ENCODE peak calls at places on chromosomes 1 and 21, in nine cellular contexts. X is Calu3; D is CD4-positive, alpha-beta T cell; T is DND-41; P is nephron progenitor cell; B is astrocyte of the spinal cord; I is BJ; H is epithelial cell of esophagus; G is Peyer's patch. C is an unnamed sample.

GRCh38 chr1:190168893-190169292 is 308.8 kb downstream of the BRINP3 start:
- DNase-seq in X (no peak), D (no peak), T (no peak), P (no peak), B (no peak), I (no peak), H (peak; percentile 16), G (no peak), C (no peak)

GRCh38 chr1:201491896-201492511 is 14.9 kb downstream of the CSRP1 start:
- DNase-seq in X (no peak), D (no peak), T (no peak), P (no peak), B (no peak), I (no peak), H (no peak), G (no peak), C (no peak)

GRCh38 chr21:41660748-41661147 is 106.1 kb downstream of the RIPK4 start:
- DNase-seq in X (no peak), D (no peak), T (no peak), P (no peak), B (no peak), I (no peak), H (no peak), G (no peak), C (no peak)

GRCh38 chr1:174659823-174660222 is 212.1 kb downstream of the GPR52 start:
- DNase-seq in X (peak; percentile 65), D (no peak), T (no peak), P (no peak), B (peak; percentile 75), I (no peak), H (peak; percentile 96), G (no peak), C (no peak)

GRCh38 chr1:54129858-54130257 is 22.9 kb downstream of the CDCP2 start:
- DNase-seq in X (no peak), D (no peak), T (no peak), P (no peak), B (no peak), I (no peak), H (no peak), G (no peak), C (no peak)

GRCh38 chr1:112840631-112841624 is 115.1 kb downstream of the SLC16A1 start:
- DNase-seq in X (no peak), D (no peak), T (peak; percentile 75), P (no peak), B (no peak), I (no peak), H (no peak), G (no peak), C (no peak)

GRCh38 chr1:178645826-178646200 is 79.2 kb upstream of the RALGPS2 start:
- DNase-seq in X (no peak), D (no peak), T (no peak), P (no peak), B (peak; percentile 76), I (peak; percentile 70), H (no peak), G (no peak), C (no peak)

GRCh38 chr1:246218686-246219085 is 288.4 kb downstream of the SMYD3 start:
- DNase-seq in X (no peak), D (no peak), T (no peak), P (no peak), B (no peak), I (no peak), H (no peak), G (no peak), C (no peak)

GRCh38 chr21:33268736-33269441 is 2.7 kb downstream of the IL10RB start:
- DNase-seq in X (peak; percentile 93), D (peak; percentile 23), T (no peak), P (no peak), B (no peak), I (no peak), H (peak; percentile 90), G (peak; percentile 74), C (no peak)

GRCh38 chr1:196685506-196685905 is 33.7 kb downstream of the CFH start:
- DNase-seq in X (no peak), D (no peak), T (no peak), P (no peak), B (no peak), I (no peak), H (peak; percentile 22), G (no peak), C (no peak)

GRCh38 chr1:2347907-2348306 is 43.4 kb downstream of the MORN1 start:
- DNase-seq in X (no peak), D (no peak), T (no peak), P (peak; percentile 12), B (no peak), I (no peak), H (no peak), G (no peak), C (no peak)

GRCh38 chr1:155321577-155322497 is 1.1 kb downstream of the RUSC1 start:
- DNase-seq in X (no peak), D (no peak), T (no peak), P (no peak), B (peak; percentile 5), I (no peak), H (peak; percentile 19), G (no peak), C (no peak)
- TF ChIP-seq CTCF in X (no peak), D (no peak), T (no peak), P (no peak), B (no peak), I (no peak), H (no peak), G (no peak), C (no peak)

DNA sequence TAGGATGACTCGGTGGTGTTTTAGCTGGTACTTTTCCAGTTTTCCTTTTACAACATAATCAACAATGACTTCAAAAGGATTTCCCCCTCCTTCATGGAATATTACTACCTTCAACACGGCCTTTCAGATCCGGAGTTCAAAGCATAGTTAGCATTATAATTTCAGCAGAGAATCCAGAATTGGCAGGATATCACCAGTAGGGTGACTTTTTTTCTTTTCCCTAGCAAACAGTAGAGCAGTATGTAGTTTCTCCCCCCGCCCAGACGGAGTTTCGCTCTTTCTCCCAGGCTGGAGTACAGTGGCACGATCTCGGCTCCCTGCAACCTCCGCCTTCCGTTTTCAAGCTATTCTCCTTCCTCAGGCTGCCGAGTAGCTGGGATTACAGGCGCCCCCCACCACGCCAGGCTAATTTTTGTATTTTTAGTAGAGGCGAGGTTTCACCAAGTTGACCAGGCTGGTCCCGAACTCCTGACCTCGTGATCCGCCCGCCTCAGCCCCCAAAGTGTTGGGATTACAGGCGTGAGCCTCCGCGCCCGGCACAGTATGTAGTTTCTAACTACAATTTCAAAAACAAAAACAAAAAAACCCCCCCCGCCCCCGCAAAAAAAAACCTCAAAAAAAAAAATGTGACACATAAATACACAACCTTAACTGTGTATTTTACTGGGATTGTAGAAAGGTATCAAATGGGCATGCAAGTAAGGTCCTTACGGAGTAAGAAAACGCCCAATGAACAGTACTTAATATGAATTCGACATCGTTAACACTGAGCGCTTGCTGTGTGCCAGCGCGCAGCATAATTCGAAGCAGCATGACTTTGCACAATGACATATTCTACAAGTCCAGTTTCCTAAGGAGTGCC is 1.5 kb upstream of the COX20 start:
- DNase-seq in X (peak; percentile 66), D (peak; percentile 44), T (peak; percentile 71), P (peak; percentile 35), B (peak; percentile 83), I (peak; percentile 31), H (peak; percentile 77), G (peak; percentile 54), C (peak; percentile 43)
- TF ChIP-seq CTCF in X (no peak), D (no peak), T (peak; percentile 56), P (peak; percentile 4), B (no peak), I (peak; percentile 31), H (no peak), G (peak; percentile 39), C (peak; percentile 57)

DNA sequence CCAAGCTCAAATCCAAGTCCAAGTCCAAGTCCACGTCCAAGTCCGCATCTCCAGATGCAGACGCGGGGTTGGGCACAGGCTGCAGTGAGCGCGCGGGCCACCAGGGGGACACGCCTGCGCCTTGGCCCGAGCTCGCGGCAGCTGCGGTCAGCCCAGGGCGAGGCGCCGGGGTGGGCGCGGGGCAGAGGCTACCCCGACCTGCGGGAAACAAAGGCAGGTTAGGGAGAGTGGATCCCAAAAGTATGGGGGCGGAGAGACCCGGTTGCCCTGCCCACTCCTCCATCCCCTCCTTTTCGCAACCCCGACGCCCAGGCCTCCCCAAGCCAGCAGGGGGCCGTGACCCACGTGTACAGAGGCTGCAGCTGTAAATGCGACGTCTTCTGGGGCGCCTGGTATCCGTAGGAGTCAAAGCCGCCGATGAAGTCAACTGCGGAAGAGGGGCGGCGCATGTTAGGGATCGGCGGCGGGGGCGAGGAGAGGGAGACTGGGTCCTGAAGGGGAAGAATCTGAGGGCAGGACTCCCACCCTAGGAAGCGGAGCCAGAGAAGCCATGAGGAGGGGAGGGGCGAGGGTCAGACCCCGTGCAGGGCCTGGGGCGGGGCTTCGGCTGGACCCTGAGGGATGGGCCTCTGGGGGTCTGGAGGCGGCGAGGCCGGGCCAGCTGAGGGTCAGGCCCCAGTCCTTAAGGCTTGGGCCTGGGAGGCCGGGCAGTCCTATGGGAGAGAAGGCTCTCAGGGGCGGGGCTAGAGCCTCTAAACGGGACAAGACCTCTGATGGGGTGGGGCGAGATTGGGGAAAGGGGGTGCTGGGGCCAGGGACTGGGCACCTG is 58.0 kb downstream of the NKAIN1 start:
- DNase-seq in X (peak; percentile 79), D (no peak), T (peak; percentile 40), P (peak; percentile 26), B (no peak), I (no peak), H (peak; percentile 61), G (no peak), C (peak; percentile 57)
- TF ChIP-seq CTCF in X (peak; percentile 84), D (peak; percentile 39), T (peak; percentile 67), P (no peak), B (peak; percentile 71), I (peak; percentile 67), H (peak; percentile 58), G (no peak), C (peak; percentile 80)

GRCh38 chr1:51627672-51628071 is 10.8 kb downstream of the OSBPL9 start:
- DNase-seq in X (no peak), D (no peak), T (no peak), P (no peak), B (peak; percentile 66), I (no peak), H (peak; percentile 66), G (no peak), C (no peak)
- TF ChIP-seq CTCF in X (no peak), D (no peak), T (peak; percentile 31), P (no peak), B (peak; percentile 58), I (peak; percentile 57), H (peak; percentile 60), G (no peak), C (peak; percentile 48)

C was measured in neural crest cell.